ENCODE peak calls at places on chromosomes 7 and 10, in four cellular contexts. C is AG04449, W is amygdala, K is NCI-H1105 treated with DMSO at 0.1 percent for 48 hours. I is an unnamed sample.

GRCh38 chr7:5526190-5527037 is 102.8 kb upstream of the TNRC18 start:
- DNase-seq in C (no peak), W (no peak), K (peak; percentile 53), I (no peak)

GRCh38 chr10:132271458-132272011 is 36.2 kb downstream of the STK32C start:
- DNase-seq in C (no peak), W (no peak), K (no peak), I (no peak)

GRCh38 chr7:46524350-46524749 is 603.3 kb upstream of the IGFBP3 start:
- DNase-seq in C (no peak), W (no peak), K (no peak), I (no peak)

GRCh38 chr10:79274279-79275104 is 72.8 kb upstream of the PPIF start:
- DNase-seq in C (no peak), W (peak; percentile 95), K (no peak), I (peak; percentile 42)

GRCh38 chr7:121620953-121621606 is 225.0 kb upstream of the FAM3C start:
- DNase-seq in C (no peak), W (no peak), K (no peak), I (no peak)

GRCh38 chr10:101478956-101479355 is 109.1 kb downstream of the POLL start:
- DNase-seq in C (no peak), W (no peak), K (no peak), I (no peak)

GRCh38 chr7:66930341-66930740 is 9.3 kb downstream of the TMEM248 start:
- DNase-seq in C (no peak), W (no peak), K (no peak), I (no peak)

GRCh38 chr10:104098360-104098925 is 12.8 kb upstream of the COL17A1 start:
- DNase-seq in C (no peak), W (no peak), K (no peak), I (no peak)

GRCh38 chr10:103057980-103058568 is 135.0 kb downstream of the NT5C2 start:
- DNase-seq in C (no peak), W (no peak), K (no peak), I (no peak)

GRCh38 chr7:47045592-47045991 is 536.3 kb downstream of the TNS3 start:
- DNase-seq in C (no peak), W (no peak), K (no peak), I (no peak)

GRCh38 chr10:129174167-129175014 is 292.6 kb upstream of the MGMT start:
- DNase-seq in C (no peak), W (no peak), K (no peak), I (no peak)

GRCh38 chr10:52335665-52336064 is 21.6 kb downstream of the DKK1 start:
- DNase-seq in C (no peak), W (no peak), K (no peak), I (no peak)

GRCh38 chr7:17963281-17963680 is 23.0 kb upstream of the SNX13 start:
- DNase-seq in C (no peak), W (no peak), K (no peak), I (no peak)

GRCh38 chr7:74627699-74628411 is 29.7 kb upstream of the GTF2I start:
- DNase-seq in C (peak; percentile 24), W (no peak), K (peak; percentile 92), I (no peak)

GRCh38 chr7:80253653-80254052 is 119.0 kb downstream of the GNAI1 start:
- DNase-seq in C (no peak), W (no peak), K (no peak), I (no peak)

GRCh38 chr7:66281678-66282593 is 76.8 kb downstream of the TPST1 start:
- DNase-seq in C (peak; percentile 97), W (peak; percentile 1), K (no peak), I (peak; percentile 95)

GRCh38 chr7:77157446-77157845 is 35.0 kb downstream of the CCDC146 start:
- DNase-seq in C (no peak), W (no peak), K (no peak), I (no peak)

GRCh38 chr7:123941391-123942180 is 16.5 kb downstream of the SPAM1 start:
- DNase-seq in C (no peak), W (no peak), K (no peak), I (no peak)

GRCh38 chr10:51862149-51862548 is 162.8 kb upstream of the CSTF2T start:
- DNase-seq in C (no peak), W (no peak), K (no peak), I (no peak)

GRCh38 chr7:107206706-107207105 is 37.9 kb downstream of the HBP1 start:
- DNase-seq in C (no peak), W (no peak), K (no peak), I (no peak)

GRCh38 chr7:16416289-16417282 is 4.8 kb downstream of the CRPPA start:
- DNase-seq in C (no peak), W (no peak), K (no peak), I (peak; percentile 62)

GRCh38 chr7:90759752-90760151 is 163.6 kb downstream of the CDK14 start:
- DNase-seq in C (no peak), W (no peak), K (no peak), I (no peak)

GRCh38 chr10:3023892-3024291 is 43.5 kb upstream of the PFKP start:
- DNase-seq in C (no peak), W (no peak), K (no peak), I (no peak)

GRCh38 chr7:81383848-81384247 is 386.0 kb downstream of the HGF start:
- DNase-seq in C (no peak), W (no peak), K (no peak), I (no peak)

GRCh38 chr10:33273295-33274002 is 61.0 kb downstream of the NRP1 start:
- DNase-seq in C (peak; percentile 97), W (peak; percentile 67), K (peak; percentile 78), I (peak; percentile 92)

GRCh38 chr10:85098835-85099521 is 770.6 kb downstream of the CCSER2 start:
- DNase-seq in C (no peak), W (no peak), K (no peak), I (no peak)

GRCh38 chr7:127239814-127240213 is 12.9 kb downstream of the GRM8 start:
- DNase-seq in C (no peak), W (no peak), K (no peak), I (no peak)

GRCh38 chr7:7131273-7131672 is 51.1 kb upstream of the C1GALT1 start:
- DNase-seq in C (no peak), W (no peak), K (no peak), I (no peak)

GRCh38 chr10:24722676-24723385 is 856 bp downstream of the ARHGAP21 start:
- DNase-seq in C (no peak), W (peak; percentile 71), K (peak; percentile 16), I (no peak)

GRCh38 chr10:49592726-49593563 is 17.2 kb upstream of the SLC18A3 start:
- DNase-seq in C (no peak), W (peak; percentile 46), K (peak; percentile 18), I (no peak)

I was measured in BJ.